ENCODE peak calls at places on chromosomes 16 and 17, in eight cellular contexts. B is HFFc6; Q is activated naive CD4-positive, alpha-beta T cell treated with Interleukin-2 at 50 U/mL for 16 hours; U is AG10803; H is stromal cell of bone marrow; R is NCI-H1694; O is activated CD4-positive, alpha-beta T cell treated with anti-CD3 and anti-CD28 coated beads, Interleukin-2, amount 50 U/mL, for 24 hours; J is AG20443. Z is an unnamed sample.

GRCh38 chr17:75457047-75457654 is 716 bp downstream of the TMEM94 start:
- DNase-seq in O (peak; percentile 3), R (peak; percentile 15), Q (peak; percentile 9), U (peak; percentile 33), B (no peak), J (peak; percentile 61), H (peak; percentile 31), Z (peak; percentile 32)

GRCh38 chr17:49587366-49588073 is 11.8 kb downstream of the NXPH3 start:
- DNase-seq in R (no peak), B (no peak), O (no peak), Q (no peak), H (no peak), U (no peak), J (no peak), Z (no peak)

GRCh38 chr16:75535211-75535843 is 581 bp downstream of the CHST5 start:
- DNase-seq in Q (no peak), H (no peak), J (no peak), R (no peak), U (no peak), O (no peak), B (no peak), Z (no peak)

GRCh38 chr16:54437361-54437760 is 150.8 kb upstream of the IRX3 start:
- DNase-seq in Q (no peak), J (no peak), H (no peak), O (no peak), B (no peak), U (no peak), R (no peak), Z (no peak)

GRCh38 chr17:17684901-17685774 is 3.9 kb downstream of the RAI1 start:
- DNase-seq in Q (no peak), B (no peak), R (no peak), H (no peak), O (no peak), J (no peak), U (peak; percentile 64), Z (no peak)

GRCh38 chr17:35314415-35315216 is 58.8 kb downstream of the SLFN11 start:
- DNase-seq in R (no peak), J (peak; percentile 18), B (no peak), U (no peak), O (no peak), Q (no peak), H (no peak), Z (no peak)

GRCh38 chr17:6953689-6954088 is 42.2 kb upstream of the ALOX12 start:
- DNase-seq in B (no peak), U (no peak), Q (no peak), H (no peak), J (no peak), R (no peak), O (no peak), Z (no peak)

GRCh38 chr17:61459968-61460718 is 7.9 kb downstream of the TBX4 start:
- DNase-seq in Q (no peak), R (no peak), U (no peak), O (no peak), H (no peak), J (no peak), B (no peak), Z (no peak)

GRCh38 chr16:74991593-74992403 is 6.9 kb upstream of the WDR59 start:
- DNase-seq in Q (no peak), J (no peak), H (no peak), U (no peak), R (no peak), B (no peak), O (no peak), Z (no peak)

GRCh38 chr16:57624044-57624688 is 4.3 kb upstream of the ADGRG1 start:
- DNase-seq in U (no peak), O (no peak), Q (no peak), R (no peak), J (no peak), B (no peak), H (no peak), Z (no peak)

GRCh38 chr17:77708049-77708448 is 250.5 kb upstream of the TNRC6C start:
- DNase-seq in O (no peak), J (no peak), R (no peak), B (no peak), Q (no peak), U (no peak), H (no peak), Z (no peak)

GRCh38 chr17:40069751-40070643 is 7.2 kb downstream of the THRA start:
- DNase-seq in Q (peak; percentile 27), O (no peak), B (peak; percentile 43), H (no peak), J (no peak), R (peak; percentile 72), U (no peak), Z (no peak)

GRCh38 chr17:14813649-14814048 is 451.5 kb downstream of the PMP22 start:
- DNase-seq in U (no peak), J (no peak), R (no peak), H (no peak), Q (no peak), O (no peak), B (no peak), Z (peak; percentile 49)

GRCh38 chr16:12470311-12471229 is 333.1 kb downstream of the CPPED1 start:
- DNase-seq in O (no peak), J (no peak), B (no peak), R (no peak), U (no peak), H (peak; percentile 6), Q (no peak), Z (peak; percentile 40)

Z was measured in psoas muscle.